ENCODE peak calls at places on chromosomes 12 and 14, in six cellular contexts. H is pancreas, L is left ventricle myocardium inferior, M is lung, F is cardiac muscle cell, A is MM.1S. V is an unnamed sample.
A peak's percentile ranks its signal among the peaks of the same experiment; 100 is the strongest.

GRCh38 chr14:61720302-61720677 is 25.0 kb downstream of the HIF1A start:
- DNase-seq in F (no peak), H (no peak), M (no peak), L (no peak), A (no peak), V (no peak)

GRCh38 chr14:36940476-36940875 is 231.9 kb downstream of the SLC25A21 start:
- DNase-seq in A (no peak), H (no peak), F (no peak), M (no peak), L (no peak), V (no peak)

GRCh38 chr12:117052386-117053049 is 46.7 kb downstream of the TESC start:
- DNase-seq in M (no peak), F (peak; percentile 55), A (no peak), L (no peak), H (no peak), V (no peak)

GRCh38 chr12:52929538-52929937 is 19.4 kb upstream of the KRT18 start:
- DNase-seq in M (no peak), H (no peak), F (no peak), A (no peak), L (no peak), V (no peak)

GRCh38 chr14:65255583-65256443 is 153.5 kb upstream of the MAX start:
- DNase-seq in A (no peak), L (no peak), F (peak; percentile 46), H (peak; percentile 73), M (peak; percentile 42), V (no peak)

GRCh38 chr14:73612339-73613045 is at the start of gene ACOT6:
- DNase-seq in A (peak; percentile 29), H (peak; percentile 78), F (peak; percentile 84), L (peak; percentile 69), M (peak; percentile 76), V (peak; percentile 78)

GRCh38 chr12:3680919-3681594 is 71.9 kb downstream of the CRACR2A start:
- DNase-seq in F (peak; percentile 59), M (peak; percentile 36), L (peak; percentile 71), H (no peak), A (no peak), V (no peak)

GRCh38 chr12:108825205-108825950 is 32.0 kb downstream of the SSH1 start:
- DNase-seq in H (no peak), L (no peak), F (no peak), M (no peak), A (peak; percentile 50), V (no peak)

GRCh38 chr14:51547260-51547659 is 104.5 kb upstream of the FRMD6 start:
- DNase-seq in M (no peak), H (peak; percentile 21), F (peak; percentile 4), A (no peak), L (no peak), V (no peak)

GRCh38 chr12:49231881-49232650 is 32.8 kb upstream of the TUBA1C start:
- DNase-seq in F (peak; percentile 37), L (no peak), H (no peak), A (no peak), M (no peak), V (no peak)

GRCh38 chr14:70317969-70318634 is 41.4 kb downstream of the COX16 start:
- DNase-seq in A (no peak), H (peak; percentile 60), F (peak; percentile 71), M (no peak), L (no peak), V (no peak)

GRCh38 chr14:54981698-54982097 is 45.2 kb downstream of the WDHD1 start:
- DNase-seq in A (no peak), F (no peak), L (no peak), H (no peak), M (no peak), V (no peak)

GRCh38 chr12:124718458-124718857 is 145.2 kb downstream of the SCARB1 start:
- DNase-seq in M (no peak), L (no peak), A (no peak), H (no peak), F (no peak), V (no peak)

GRCh38 chr14:52333823-52334657 is 19.9 kb downstream of the PTGER2 start:
- DNase-seq in F (no peak), L (no peak), H (no peak), A (no peak), M (no peak), V (no peak)

GRCh38 chr14:22538671-22539228 is 50.3 kb downstream of the DAD1 start:
- DNase-seq in M (no peak), A (no peak), H (no peak), L (no peak), F (no peak), V (no peak)

GRCh38 chr12:124939428-124940142 is 25.1 kb upstream of the UBC start:
- DNase-seq in M (peak; percentile 88), H (peak; percentile 81), A (peak; percentile 72), L (peak; percentile 85), F (peak; percentile 89), V (peak; percentile 93)

GRCh38 chr12:7907009-7907408 is 29.0 kb downstream of the SLC2A3 start:
- DNase-seq in M (no peak), A (no peak), H (peak; percentile 74), F (peak; percentile 41), L (no peak), V (no peak)

GRCh38 chr12:107504503-107504885 is 181.1 kb upstream of the PWP1 start:
- DNase-seq in A (no peak), M (no peak), L (no peak), H (no peak), F (no peak), V (no peak)

GRCh38 chr12:41967668-41968649 is 176.7 kb downstream of the GXYLT1 start:
- DNase-seq in M (no peak), H (no peak), F (peak; percentile 41), L (no peak), A (no peak), V (no peak)

GRCh38 chr12:70774055-70774454 is 136.8 kb upstream of the PTPRB start:
- DNase-seq in L (no peak), A (no peak), F (no peak), M (no peak), H (no peak), V (no peak)

GRCh38 chr12:109377139-109377685 is 29.5 kb downstream of the MYO1H start:
- DNase-seq in F (no peak), L (no peak), M (no peak), H (no peak), A (no peak), V (no peak)

GRCh38 chr14:32329690-32330290 is 692 bp downstream of the AKAP6 start:
- DNase-seq in F (no peak), A (peak; percentile 26), H (no peak), L (no peak), M (no peak), V (no peak)

GRCh38 chr12:15757553-15758255 is 31.5 kb downstream of the EPS8 start:
- DNase-seq in M (no peak), F (no peak), H (no peak), L (no peak), A (no peak), V (no peak)

GRCh38 chr12:21219206-21219605 is 88.2 kb downstream of the SLCO1B1 start:
- DNase-seq in M (no peak), F (peak; percentile 3), H (no peak), L (no peak), A (no peak), V (no peak)

GRCh38 chr12:50589650-50590435 is 85.1 kb downstream of the DIP2B start:
- DNase-seq in F (no peak), M (no peak), A (no peak), L (no peak), H (no peak), V (no peak)

GRCh38 chr14:95895720-95896119 is 19.1 kb downstream of the TUNAR start:
- DNase-seq in F (no peak), L (no peak), M (no peak), H (no peak), A (peak; percentile 46), V (no peak)

GRCh38 chr14:94388027-94388895 is at the start of gene SERPINA1:
- DNase-seq in A (no peak), M (peak; percentile 72), F (no peak), H (no peak), L (no peak), V (no peak)

GRCh38 chr12:40063424-40063823 is 42.5 kb downstream of the SLC2A13 start:
- DNase-seq in F (peak; percentile 20), L (no peak), M (no peak), H (no peak), A (no peak), V (no peak)

GRCh38 chr12:32532951-32533350 is 133.6 kb downstream of the FGD4 start:
- DNase-seq in H (no peak), M (no peak), L (no peak), F (no peak), A (peak; percentile 84), V (no peak)

GRCh38 chr12:57226588-57227314 is 2.8 kb upstream of the SHMT2 start:
- DNase-seq in M (no peak), A (no peak), H (no peak), L (no peak), F (no peak), V (no peak)

GRCh38 chr14:73802431-73803188 is 49.0 kb upstream of the PTGR2 start:
- DNase-seq in H (no peak), F (no peak), M (no peak), A (no peak), L (no peak), V (no peak)

GRCh38 chr14:35317820-35318219 is 25.6 kb downstream of the PSMA6 start:
- DNase-seq in F (no peak), L (no peak), H (no peak), M (no peak), A (no peak), V (no peak)
- H3K4me1 ChIP-seq in F (no peaks in the 10 kb centered on the region), L (no peaks in the 10 kb centered on the region), H (no peaks in the 10 kb centered on the region), M (no peaks in the 10 kb centered on the region), A (no peaks in the 10 kb centered on the region), V (no peaks in the 10 kb centered on the region)

GRCh38 chr12:10215451-10215850 is 2.8 kb downstream of the GABARAPL1 start:
- DNase-seq in F (no peak), M (no peak), A (peak; percentile 15), L (no peak), H (no peak), V (no peak)
- H3K4me3 ChIP-seq in F (no peak overlapping the region), M (no peak overlapping the region), A (no peak overlapping the region), L (peak overlapping the region; percentile 84), H (peak overlapping the region; percentile 81), V (no peak overlapping the region)

GRCh38 chr12:111759991-111760390 is 6.7 kb upstream of the ALDH2 start:
- DNase-seq in L (no peak), A (no peak), M (no peak), F (no peak), H (no peak), V (no peak)
- H3K4me1 ChIP-seq in L (peaks cover 42% of the 10 kb centered on the region), A (no peaks in the 10 kb centered on the region), M (no peaks in the 10 kb centered on the region), F (no peaks in the 10 kb centered on the region), H (peaks cover 23% of the 10 kb centered on the region), V (no peaks in the 10 kb centered on the region)

GRCh38 chr14:68511727-68512047 is 281.2 kb downstream of the ZFP36L1 start:
- DNase-seq in M (no peak), L (no peak), F (no peak), A (no peak), H (no peak), V (no peak)

GRCh38 chr14:68510951-68511726 is 281.7 kb downstream of the ZFP36L1 start:
- DNase-seq in F (no peak), H (no peak), A (no peak), M (no peak), L (no peak), V (no peak)

GRCh38 chr14:68508581-68508980 is 284.3 kb downstream of the ZFP36L1 start:
- DNase-seq in F (no peak), H (peak; percentile 12), L (no peak), A (no peak), M (no peak), V (no peak)

GRCh38 chr14:68509188-68509953 is 283.5 kb downstream of the ZFP36L1 start:
- DNase-seq in L (no peak), M (no peak), H (peak; percentile 14), F (no peak), A (no peak), V (no peak)

GRCh38 chr14:68510201-68510600 is 282.7 kb downstream of the ZFP36L1 start:
- DNase-seq in F (peak; percentile 74), M (no peak), H (peak; percentile 19), L (peak; percentile 58), A (no peak), V (no peak)
- H3K4me3 ChIP-seq in F (no peak overlapping the region), M (no peak overlapping the region), H (no peak overlapping the region), L (no peak overlapping the region), A (no peak overlapping the region), V (no peak overlapping the region)